ENCODE peak calls at places on chromosome 11, in eight cellular contexts. One of them, this sample, is unnamed.
A peak's percentile ranks its signal among the peaks of the same experiment; 100 is the strongest.

GRCh38 chr11:68215087-68215445 is 2.0 kb upstream of the KMT5B start:
- DNase-seq in sigmoid colon: no peak
- DNase-seq in K562: no peak
- DNase-seq in stomach: no peak
- DNase-seq in transverse colon: no peak
- DNase-seq in breast epithelium: no peak
- DNase-seq in spleen: no peak
- DNase-seq in HCT116: no peak
- DNase-seq in this sample: no peak

GRCh38 chr11:14500181-14500651 is 605 bp upstream of the COPB1 start:
- DNase-seq in sigmoid colon: no peak
- DNase-seq in K562: no peak
- DNase-seq in stomach: peak; percentile 58
- DNase-seq in transverse colon: peak; percentile 68
- DNase-seq in breast epithelium: no peak
- DNase-seq in spleen: peak; percentile 82
- DNase-seq in HCT116: no peak
- DNase-seq in this sample: peak; percentile 67

GRCh38 chr11:15944460-15944859 is 411.9 kb downstream of the SOX6 start:
- DNase-seq in sigmoid colon: no peak
- DNase-seq in K562: no peak
- DNase-seq in stomach: peak; percentile 35
- DNase-seq in transverse colon: peak; percentile 48
- DNase-seq in breast epithelium: no peak
- DNase-seq in spleen: no peak
- DNase-seq in HCT116: no peak
- DNase-seq in this sample: no peak

GRCh38 chr11:122772945-122773344 is 65.4 kb upstream of the CRTAM start:
- DNase-seq in sigmoid colon: no peak
- DNase-seq in K562: no peak
- DNase-seq in stomach: no peak
- DNase-seq in transverse colon: no peak
- DNase-seq in breast epithelium: no peak
- DNase-seq in spleen: no peak
- DNase-seq in HCT116: no peak
- DNase-seq in this sample: no peak

GRCh38 chr11:29449280-29450074 is 567.4 kb downstream of the KCNA4 start:
- DNase-seq in sigmoid colon: no peak
- DNase-seq in K562: no peak
- DNase-seq in stomach: no peak
- DNase-seq in transverse colon: no peak
- DNase-seq in breast epithelium: no peak
- DNase-seq in spleen: no peak
- DNase-seq in HCT116: no peak
- DNase-seq in this sample: no peak

GRCh38 chr11:18209058-18209457 is 27.5 kb downstream of the SAA4 start:
- DNase-seq in sigmoid colon: no peak
- DNase-seq in K562: no peak
- DNase-seq in stomach: no peak
- DNase-seq in transverse colon: no peak
- DNase-seq in breast epithelium: no peak
- DNase-seq in spleen: no peak
- DNase-seq in HCT116: no peak
- DNase-seq in this sample: no peak

GRCh38 chr11:122181372-122181771 is 65.4 kb upstream of the BLID start:
- DNase-seq in sigmoid colon: no peak
- DNase-seq in K562: no peak
- DNase-seq in stomach: no peak
- DNase-seq in transverse colon: no peak
- DNase-seq in breast epithelium: no peak
- DNase-seq in spleen: no peak
- DNase-seq in HCT116: no peak
- DNase-seq in this sample: no peak

GRCh38 chr11:79030448-79030847 is 410.4 kb downstream of the TENM4 start:
- DNase-seq in sigmoid colon: no peak
- DNase-seq in K562: no peak
- DNase-seq in stomach: no peak
- DNase-seq in transverse colon: no peak
- DNase-seq in breast epithelium: no peak
- DNase-seq in spleen: no peak
- DNase-seq in HCT116: no peak
- DNase-seq in this sample: peak; percentile 5

GRCh38 chr11:28701760-28702449 is 593.7 kb downstream of the METTL15 start:
- DNase-seq in sigmoid colon: no peak
- DNase-seq in K562: no peak
- DNase-seq in stomach: peak; percentile 42
- DNase-seq in transverse colon: no peak
- DNase-seq in breast epithelium: peak; percentile 52
- DNase-seq in spleen: no peak
- DNase-seq in HCT116: peak; percentile 69
- DNase-seq in this sample: peak; percentile 4

GRCh38 chr11:76637491-76638266 is 32.9 kb downstream of the LRRC32 start:
- DNase-seq in sigmoid colon: peak; percentile 74
- DNase-seq in K562: no peak
- DNase-seq in stomach: no peak
- DNase-seq in transverse colon: peak; percentile 32
- DNase-seq in breast epithelium: no peak
- DNase-seq in spleen: peak; percentile 95
- DNase-seq in HCT116: no peak
- DNase-seq in this sample: no peak

GRCh38 chr11:72721689-72722049 is 30.5 kb downstream of the ARAP1 start:
- DNase-seq in sigmoid colon: no peak
- DNase-seq in K562: no peak
- DNase-seq in stomach: peak; percentile 40
- DNase-seq in transverse colon: peak; percentile 56
- DNase-seq in breast epithelium: no peak
- DNase-seq in spleen: peak; percentile 88
- DNase-seq in HCT116: no peak
- DNase-seq in this sample: peak; percentile 68

GRCh38 chr11:30815619-30816018 is 229.5 kb upstream of the MPPED2 start:
- DNase-seq in sigmoid colon: no peak
- DNase-seq in K562: no peak
- DNase-seq in stomach: no peak
- DNase-seq in transverse colon: no peak
- DNase-seq in breast epithelium: no peak
- DNase-seq in spleen: no peak
- DNase-seq in HCT116: no peak
- DNase-seq in this sample: no peak

GRCh38 chr11:118068206-118068944 is 8.5 kb upstream of the TMPRSS4 start:
- DNase-seq in sigmoid colon: no peak
- DNase-seq in K562: peak; percentile 63
- DNase-seq in stomach: no peak
- DNase-seq in transverse colon: no peak
- DNase-seq in breast epithelium: no peak
- DNase-seq in spleen: no peak
- DNase-seq in HCT116: no peak
- DNase-seq in this sample: no peak

GRCh38 chr11:101011881-101012280 is 117.7 kb downstream of the PGR start:
- DNase-seq in sigmoid colon: no peak
- DNase-seq in K562: no peak
- DNase-seq in stomach: no peak
- DNase-seq in transverse colon: no peak
- DNase-seq in breast epithelium: no peak
- DNase-seq in spleen: no peak
- DNase-seq in HCT116: no peak
- DNase-seq in this sample: no peak

GRCh38 chr11:19966435-19966834 is 193.8 kb downstream of the DBX1 start:
- DNase-seq in sigmoid colon: no peak
- DNase-seq in K562: no peak
- DNase-seq in stomach: no peak
- DNase-seq in transverse colon: no peak
- DNase-seq in breast epithelium: no peak
- DNase-seq in spleen: no peak
- DNase-seq in HCT116: no peak
- DNase-seq in this sample: no peak

DNA sequence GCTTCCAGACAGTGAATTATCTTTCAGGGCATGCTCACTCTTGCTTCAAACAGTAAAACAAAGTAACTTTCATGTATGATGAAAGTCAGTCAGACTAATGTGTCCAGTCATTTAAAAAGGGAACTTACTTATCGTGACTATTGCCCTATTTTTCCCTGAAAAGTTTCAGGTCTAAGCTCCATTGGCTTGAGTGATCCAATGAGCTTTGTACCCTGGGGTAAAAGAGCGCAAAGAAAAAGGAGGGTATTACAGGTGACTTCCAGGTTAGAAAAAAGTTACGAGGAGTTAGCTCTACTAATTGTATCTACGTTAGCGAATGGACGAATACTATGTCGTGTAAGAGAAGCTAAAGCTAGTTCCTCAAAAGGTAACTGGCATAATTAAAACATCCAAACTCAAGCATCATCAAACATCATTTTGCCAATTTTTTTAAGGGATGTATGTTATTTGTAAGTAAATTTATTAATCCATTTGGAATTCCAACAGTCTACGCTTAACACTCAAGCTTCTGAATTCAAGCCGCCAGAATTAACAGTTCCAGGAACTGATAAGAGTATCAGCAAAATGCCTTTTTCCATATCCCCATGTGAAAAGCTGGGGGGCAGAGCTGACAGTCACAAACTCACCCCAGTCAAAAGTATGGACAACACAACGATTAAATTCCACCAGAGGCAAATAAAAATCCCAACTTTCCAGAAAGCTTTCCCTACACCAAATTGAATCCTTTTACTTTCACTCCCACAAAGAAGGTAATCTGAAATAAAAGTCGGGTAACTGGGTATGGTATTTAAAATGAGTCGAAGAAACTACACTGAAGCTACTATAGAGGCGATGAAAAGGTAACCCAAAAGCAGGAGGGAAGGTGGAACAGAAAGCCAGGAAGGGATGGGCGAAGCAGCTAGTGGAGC is 1.4 kb downstream of the PICALM start:
- DNase-seq in sigmoid colon: no peak
- DNase-seq in K562: peak; percentile 18
- DNase-seq in stomach: no peak
- DNase-seq in transverse colon: no peak
- DNase-seq in breast epithelium: no peak
- DNase-seq in spleen: no peak
- DNase-seq in HCT116: no peak
- DNase-seq in this sample: no peak
- H3K4me1 ChIP-seq in sigmoid colon: peaks cover 49% of the 10 kb centered on the region
- H3K4me1 ChIP-seq in K562: peaks cover 3% of the 10 kb centered on the region
- H3K4me1 ChIP-seq in stomach: peaks cover 53% of the 10 kb centered on the region
- H3K4me1 ChIP-seq in transverse colon: peaks cover 38% of the 10 kb centered on the region
- H3K4me1 ChIP-seq in breast epithelium: no peaks in the 10 kb centered on the region
- H3K4me1 ChIP-seq in spleen: peaks cover 51% of the 10 kb centered on the region
- H3K4me1 ChIP-seq in HCT116: peaks cover 40% of the 10 kb centered on the region
- H3K4me1 ChIP-seq in this sample: peaks cover under 1% of the 10 kb centered on the region

GRCh38 chr11:96694338-96694737 is 304.5 kb downstream of the JRKL start:
- DNase-seq in sigmoid colon: no peak
- DNase-seq in K562: no peak
- DNase-seq in stomach: no peak
- DNase-seq in transverse colon: no peak
- DNase-seq in breast epithelium: no peak
- DNase-seq in spleen: no peak
- DNase-seq in HCT116: no peak
- DNase-seq in this sample: no peak

DNA sequence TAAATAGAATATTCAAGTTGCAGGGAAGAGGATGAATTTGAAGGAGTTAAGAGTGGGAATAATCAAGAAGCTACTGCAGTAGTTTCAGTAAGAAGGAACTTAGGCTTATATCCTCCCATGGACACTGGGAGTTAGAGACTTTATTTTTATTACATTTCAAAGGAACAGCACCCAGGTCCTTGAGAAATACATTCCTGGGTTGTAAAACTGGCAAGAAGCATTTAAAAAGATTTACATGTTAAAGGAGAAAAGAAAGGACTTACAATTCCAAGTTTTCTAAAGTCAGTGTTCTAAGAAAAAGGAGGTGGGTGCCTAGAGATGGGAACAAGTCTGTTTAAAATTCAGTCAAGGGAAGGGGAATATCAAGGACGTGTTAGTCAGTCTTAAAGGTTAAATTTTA is 306.9 kb downstream of the JRKL start:
- DNase-seq in sigmoid colon: no peak
- DNase-seq in K562: no peak
- DNase-seq in stomach: no peak
- DNase-seq in transverse colon: no peak
- DNase-seq in breast epithelium: no peak
- DNase-seq in spleen: no peak
- DNase-seq in HCT116: no peak
- DNase-seq in this sample: no peak
- TF ChIP-seq POLR2AphosphoS5 in sigmoid colon: no peak
- TF ChIP-seq POLR2AphosphoS5 in K562: no peak
- TF ChIP-seq POLR2AphosphoS5 in stomach: no peak
- TF ChIP-seq POLR2AphosphoS5 in transverse colon: no peak
- TF ChIP-seq POLR2AphosphoS5 in breast epithelium: no peak
- TF ChIP-seq POLR2AphosphoS5 in spleen: no peak
- TF ChIP-seq POLR2AphosphoS5 in HCT116: no peak
- TF ChIP-seq POLR2AphosphoS5 in this sample: no peak

GRCh38 chr11:116775975-116776374 is 3.2 kb upstream of the BUD13 start:
- DNase-seq in sigmoid colon: no peak
- DNase-seq in K562: no peak
- DNase-seq in stomach: no peak
- DNase-seq in transverse colon: no peak
- DNase-seq in breast epithelium: no peak
- DNase-seq in spleen: no peak
- DNase-seq in HCT116: no peak
- DNase-seq in this sample: no peak
- TF ChIP-seq POLR2A in sigmoid colon: no peak
- TF ChIP-seq POLR2A in K562: no peak
- TF ChIP-seq POLR2A in stomach: no peak
- TF ChIP-seq POLR2A in transverse colon: no peak
- TF ChIP-seq POLR2A in breast epithelium: no peak
- TF ChIP-seq POLR2A in spleen: no peak
- TF ChIP-seq POLR2A in HCT116: no peak
- TF ChIP-seq POLR2A in this sample: no peak

GRCh38 chr11:46238078-46238966 is 39.1 kb upstream of the CREB3L1 start:
- DNase-seq in sigmoid colon: peak; percentile 89
- DNase-seq in K562: peak; percentile 75
- DNase-seq in stomach: peak; percentile 74
- DNase-seq in transverse colon: peak; percentile 73
- DNase-seq in breast epithelium: no peak
- DNase-seq in spleen: peak; percentile 94
- DNase-seq in HCT116: no peak
- DNase-seq in this sample: peak; percentile 14

GRCh38 chr11:46240861-46241260 is 36.6 kb upstream of the CREB3L1 start:
- DNase-seq in sigmoid colon: no peak
- DNase-seq in K562: no peak
- DNase-seq in stomach: no peak
- DNase-seq in transverse colon: no peak
- DNase-seq in breast epithelium: no peak
- DNase-seq in spleen: no peak
- DNase-seq in HCT116: no peak
- DNase-seq in this sample: no peak

GRCh38 chr11:46240371-46240770 is 37.1 kb upstream of the CREB3L1 start:
- DNase-seq in sigmoid colon: no peak
- DNase-seq in K562: no peak
- DNase-seq in stomach: no peak
- DNase-seq in transverse colon: no peak
- DNase-seq in breast epithelium: no peak
- DNase-seq in spleen: no peak
- DNase-seq in HCT116: no peak
- DNase-seq in this sample: no peak

GRCh38 chr11:46238967-46239800 is 38.3 kb upstream of the CREB3L1 start:
- DNase-seq in sigmoid colon: peak; percentile 94
- DNase-seq in K562: peak; percentile 78
- DNase-seq in stomach: peak; percentile 85
- DNase-seq in transverse colon: peak; percentile 86
- DNase-seq in breast epithelium: peak; percentile 74
- DNase-seq in spleen: peak; percentile 96
- DNase-seq in HCT116: peak; percentile 62
- DNase-seq in this sample: peak; percentile 73

GRCh38 chr11:46239801-46240061 is 37.7 kb upstream of the CREB3L1 start:
- DNase-seq in sigmoid colon: no peak
- DNase-seq in K562: no peak
- DNase-seq in stomach: no peak
- DNase-seq in transverse colon: no peak
- DNase-seq in breast epithelium: no peak
- DNase-seq in spleen: no peak
- DNase-seq in HCT116: no peak
- DNase-seq in this sample: no peak
- H3K4me1 ChIP-seq in sigmoid colon: peaks cover 36% of the 10 kb centered on the region
- H3K4me1 ChIP-seq in K562: peaks cover 48% of the 10 kb centered on the region
- H3K4me1 ChIP-seq in stomach: peaks cover 45% of the 10 kb centered on the region
- H3K4me1 ChIP-seq in transverse colon: peaks cover 35% of the 10 kb centered on the region
- H3K4me1 ChIP-seq in breast epithelium: peaks cover 9% of the 10 kb centered on the region
- H3K4me1 ChIP-seq in spleen: peaks cover 43% of the 10 kb centered on the region
- H3K4me1 ChIP-seq in HCT116: peaks cover 68% of the 10 kb centered on the region
- H3K4me1 ChIP-seq in this sample: peaks cover 6% of the 10 kb centered on the region